ENCODE peak calls at places on chromosomes 11 and 22, in four cellular contexts. One of them, this sample, is unnamed.

GRCh38 chr11:86990520-86990919 is 35.3 kb upstream of the FZD4 start:
- DNase-seq in Panc1: no peak
- DNase-seq in A172: peak; percentile 64
- DNase-seq in immature natural killer cell: no peak
- DNase-seq in this sample: peak; percentile 22

GRCh38 chr11:33618956-33619355 is 81.7 kb downstream of the C11orf91 start:
- DNase-seq in Panc1: no peak
- DNase-seq in A172: no peak
- DNase-seq in immature natural killer cell: no peak
- DNase-seq in this sample: no peak

GRCh38 chr11:32713496-32713895 is 81.0 kb downstream of the CCDC73 start:
- DNase-seq in Panc1: no peak
- DNase-seq in A172: peak; percentile 12
- DNase-seq in immature natural killer cell: no peak
- DNase-seq in this sample: peak; percentile 8

GRCh38 chr11:3161309-3161708 is 3.8 kb downstream of the OSBPL5 start:
- DNase-seq in Panc1: no peak
- DNase-seq in A172: no peak
- DNase-seq in immature natural killer cell: no peak
- DNase-seq in this sample: no peak

GRCh38 chr22:23882370-23882769 is 11.8 kb upstream of the MIF start:
- DNase-seq in Panc1: no peak
- DNase-seq in A172: no peak
- DNase-seq in immature natural killer cell: no peak
- DNase-seq in this sample: no peak

GRCh38 chr11:102453286-102453797 is 777 bp upstream of the TMEM123 start:
- DNase-seq in Panc1: no peak
- DNase-seq in A172: peak; percentile 8
- DNase-seq in immature natural killer cell: no peak
- DNase-seq in this sample: no peak

GRCh38 chr11:119525180-119525854 is 102.3 kb upstream of the THY1 start:
- DNase-seq in Panc1: no peak
- DNase-seq in A172: no peak
- DNase-seq in immature natural killer cell: no peak
- DNase-seq in this sample: no peak

GRCh38 chr22:49207008-49207775 is 620.5 kb downstream of the BRD1 start:
- DNase-seq in Panc1: no peak
- DNase-seq in A172: no peak
- DNase-seq in immature natural killer cell: no peak
- DNase-seq in this sample: no peak

This sample was measured in HCT116.